ENCODE peak calls at places on chromosomes 13 and 19, in six cellular contexts. V is H9, N is mesendoderm, L is NT2/D1, W is neural progenitor cell, F is tibial nerve. B is an unnamed sample.

GRCh38 chr13:20831933-20832332 is 58.2 kb upstream of the EEF1AKMT1 start:
- DNase-seq in V (no peak), N (no peak), L (no peak), W (no peak), F (no peak), B (no peak)

GRCh38 chr13:90118467-90119071 is 1228.9 kb upstream of the MIR17HG start:
- DNase-seq in V (no peak), N (peak; percentile 60), L (no peak), W (no peak), F (no peak), B (no peak)

GRCh38 chr13:91133941-91134772 is 213.3 kb upstream of the MIR17HG start:
- DNase-seq in V (peak; percentile 53), N (peak; percentile 79), L (peak; percentile 52), W (peak; percentile 60), F (no peak), B (peak; percentile 69)

GRCh38 chr19:41960973-41961372 is 1.9 kb upstream of the RABAC1 start:
- DNase-seq in V (no peak), N (no peak), L (no peak), W (no peak), F (no peak), B (no peak)

GRCh38 chr13:51034906-51035305 is 76.2 kb downstream of the C13orf42 start:
- DNase-seq in V (no peak), N (no peak), L (no peak), W (no peak), F (no peak), B (no peak)

GRCh38 chr13:69553976-69554375 is 553.6 kb upstream of the ATXN8OS start:
- DNase-seq in V (no peak), N (peak; percentile 81), L (no peak), W (no peak), F (no peak), B (no peak)

GRCh38 chr19:20351244-20351643 is 184.2 kb downstream of the ZNF486 start:
- DNase-seq in V (no peak), N (no peak), L (no peak), W (no peak), F (no peak), B (no peak)

GRCh38 chr19:45069056-45069455 is 7.2 kb downstream of the ZNF296 start:
- DNase-seq in V (peak; percentile 84), N (peak; percentile 71), L (no peak), W (peak; percentile 33), F (no peak), B (no peak)

GRCh38 chr13:23622991-23623390 is 52.8 kb downstream of the TNFRSF19 start:
- DNase-seq in V (no peak), N (no peak), L (no peak), W (no peak), F (no peak), B (no peak)

GRCh38 chr19:45569619-45570421 is 14.8 kb downstream of the OPA3 start:
- DNase-seq in V (peak; percentile 83), N (peak; percentile 74), L (no peak), W (peak; percentile 80), F (no peak), B (peak; percentile 77)

GRCh38 chr19:55657004-55657747 is 2.3 kb downstream of the U2AF2 start:
- DNase-seq in V (no peak), N (no peak), L (no peak), W (no peak), F (no peak), B (no peak)

GRCh38 chr13:113176292-113176691 is 17.8 kb downstream of the PROZ start:
- DNase-seq in V (no peak), N (no peak), L (no peak), W (no peak), F (no peak), B (no peak)

GRCh38 chr19:39845172-39845571 is 1.0 kb downstream of the FBL start:
- DNase-seq in V (no peak), N (no peak), L (no peak), W (no peak), F (no peak), B (no peak)

GRCh38 chr19:12626958-12627357 is 16.2 kb downstream of the ZNF791 start:
- DNase-seq in V (no peak), N (no peak), L (no peak), W (no peak), F (no peak), B (no peak)

GRCh38 chr19:58346961-58347929 is 6.0 kb downstream of the A1BG start:
- DNase-seq in V (peak; percentile 82), N (peak; percentile 67), L (no peak), W (peak; percentile 89), F (peak; percentile 21), B (peak; percentile 58)

GRCh38 chr19:29969891-29970290 is 27.9 kb downstream of the URI1 start:
- DNase-seq in V (no peak), N (no peak), L (no peak), W (no peak), F (no peak), B (no peak)

GRCh38 chr13:32001392-32001768 is 30.2 kb upstream of the FRY start:
- DNase-seq in V (peak; percentile 36), N (peak; percentile 74), L (peak; percentile 23), W (peak; percentile 61), F (no peak), B (peak; percentile 67)

GRCh38 chr19:2180114-2180513 is 16.4 kb downstream of the DOT1L start:
- DNase-seq in V (no peak), N (no peak), L (no peak), W (no peak), F (no peak), B (no peak)

GRCh38 chr13:53028063-53028462 is 550 bp upstream of the OLFM4 start:
- DNase-seq in V (no peak), N (no peak), L (no peak), W (no peak), F (no peak), B (no peak)

GRCh38 chr13:53032849-53033248 is 4.2 kb downstream of the OLFM4 start:
- DNase-seq in V (no peak), N (no peak), L (no peak), W (no peak), F (no peak), B (no peak)

GRCh38 chr13:53023246-53023645 is 5.4 kb upstream of the OLFM4 start:
- DNase-seq in V (no peak), N (no peak), L (no peak), W (no peak), F (no peak), B (no peak)

GRCh38 chr13:53028637-53029121 is at the start of gene OLFM4:
- DNase-seq in V (peak; percentile 34), N (no peak), L (no peak), W (no peak), F (no peak), B (no peak)
- H3K4me1 ChIP-seq in V (peaks cover 2% of the 10 kb centered on the region), N (no peaks in the 10 kb centered on the region), L (no peaks in the 10 kb centered on the region), W (peaks cover 7% of the 10 kb centered on the region), F (no peaks in the 10 kb centered on the region), B (no peaks in the 10 kb centered on the region)

GRCh38 chr13:99379856-99380255 is 72.7 kb upstream of the GPR183 start:
- DNase-seq in V (no peak), N (no peak), L (no peak), W (no peak), F (no peak), B (no peak)

GRCh38 chr13:99382428-99383133 is 75.4 kb upstream of the GPR183 start:
- DNase-seq in V (peak; percentile 22), N (no peak), L (no peak), W (no peak), F (no peak), B (no peak)

GRCh38 chr13:99378985-99379734 is 72.0 kb upstream of the GPR183 start:
- DNase-seq in V (peak; percentile 61), N (peak; percentile 74), L (peak; percentile 69), W (no peak), F (no peak), B (no peak)

GRCh38 chr13:99380921-99381645 is 73.9 kb upstream of the GPR183 start:
- DNase-seq in V (no peak), N (no peak), L (no peak), W (no peak), F (no peak), B (no peak)

GRCh38 chr13:99380402-99380801 is 73.2 kb upstream of the GPR183 start:
- DNase-seq in V (no peak), N (no peak), L (no peak), W (no peak), F (no peak), B (no peak)
- H3K4me1 ChIP-seq in V (peaks cover 18% of the 10 kb centered on the region), N (no peaks in the 10 kb centered on the region), L (no peaks in the 10 kb centered on the region), W (no peaks in the 10 kb centered on the region), F (no peaks in the 10 kb centered on the region), B (no peaks in the 10 kb centered on the region)

GRCh38 chr13:33263484-33263883 is 22.1 kb downstream of the STARD13 start:
- DNase-seq in V (no peak), N (no peak), L (no peak), W (no peak), F (no peak), B (no peak)

GRCh38 chr13:33262069-33262487 is 23.5 kb downstream of the STARD13 start:
- DNase-seq in V (peak; percentile 66), N (peak; percentile 83), L (no peak), W (peak; percentile 12), F (no peak), B (no peak)

GRCh38 chr13:33262554-33262953 is 23.0 kb downstream of the STARD13 start:
- DNase-seq in V (no peak), N (no peak), L (no peak), W (no peak), F (no peak), B (no peak)

GRCh38 chr13:33263976-33264619 is 21.5 kb downstream of the STARD13 start:
- DNase-seq in V (no peak), N (no peak), L (no peak), W (no peak), F (no peak), B (no peak)

GRCh38 chr13:33262997-33263396 is 22.6 kb downstream of the STARD13 start:
- DNase-seq in V (no peak), N (no peak), L (no peak), W (no peak), F (no peak), B (no peak)
- H3K4me1 ChIP-seq in V (peaks cover 13% of the 10 kb centered on the region), N (peaks cover 4% of the 10 kb centered on the region), L (no peaks in the 10 kb centered on the region), W (no peaks in the 10 kb centered on the region), F (peaks cover 69% of the 10 kb centered on the region), B (peaks cover 3% of the 10 kb centered on the region)

GRCh38 chr19:4972509-4973230 is 3.8 kb downstream of the KDM4B start:
- DNase-seq in V (no peak), N (no peak), L (no peak), W (no peak), F (no peak), B (no peak)

GRCh38 chr19:4971424-4971793 is 2.5 kb downstream of the KDM4B start:
- DNase-seq in V (peak; percentile 84), N (peak; percentile 78), L (no peak), W (no peak), F (no peak), B (no peak)

GRCh38 chr19:4969772-4970531 is 1.0 kb downstream of the KDM4B start:
- DNase-seq in V (no peak), N (no peak), L (no peak), W (peak; percentile 31), F (no peak), B (no peak)

GRCh38 chr19:4970558-4971423 is 1.9 kb downstream of the KDM4B start:
- DNase-seq in V (no peak), N (peak; percentile 33), L (no peak), W (peak; percentile 65), F (no peak), B (no peak)

GRCh38 chr19:4971816-4972495 is 3.0 kb downstream of the KDM4B start:
- DNase-seq in V (no peak), N (no peak), L (no peak), W (no peak), F (no peak), B (no peak)
- H3K4me1 ChIP-seq in V (no peaks in the 10 kb centered on the region), N (peaks cover 3% of the 10 kb centered on the region), L (peaks cover 30% of the 10 kb centered on the region), W (peaks cover 10% of the 10 kb centered on the region), F (peaks cover 56% of the 10 kb centered on the region), B (peaks cover 15% of the 10 kb centered on the region)